ENCODE peak calls at places on chromosomes 16 and 17, in seven cellular contexts. One of them, this sample, is unnamed. For H3K4me1, the result is how much of the 10 kb centered on the place peaks cover.

GRCh38 chr16:30533146-30533522 is 1.5 kb downstream of the ZNF747 start:
- DNase-seq in left ventricle myocardium inferior: no peak
- DNase-seq in fibroblast of lung: no peak
- DNase-seq in mammary epithelial cell: no peak
- DNase-seq in uterus: no peak
- DNase-seq in Caco-2: no peak
- DNase-seq in CD8-positive, alpha-beta memory T cell: no peak
- DNase-seq in this sample: peak

GRCh38 chr16:75494696-75495601 is at the start of gene CHST6:
- DNase-seq in left ventricle myocardium inferior: peak
- DNase-seq in fibroblast of lung: peak
- DNase-seq in mammary epithelial cell: peak
- DNase-seq in uterus: no peak
- DNase-seq in Caco-2: peak
- DNase-seq in CD8-positive, alpha-beta memory T cell: no peak
- DNase-seq in this sample: peak

GRCh38 chr16:81448154-81449131 is 3.8 kb downstream of the CMIP start:
- DNase-seq in left ventricle myocardium inferior: no peak
- DNase-seq in fibroblast of lung: no peak
- DNase-seq in mammary epithelial cell: peak
- DNase-seq in uterus: no peak
- DNase-seq in Caco-2: peak
- DNase-seq in CD8-positive, alpha-beta memory T cell: no peak
- DNase-seq in this sample: no peak

GRCh38 chr16:87229230-87230192 is 87.7 kb downstream of the C16orf95 start:
- DNase-seq in left ventricle myocardium inferior: no peak
- DNase-seq in fibroblast of lung: peak
- DNase-seq in mammary epithelial cell: no peak
- DNase-seq in uterus: no peak
- DNase-seq in Caco-2: no peak
- DNase-seq in CD8-positive, alpha-beta memory T cell: no peak
- DNase-seq in this sample: peak

GRCh38 chr17:7351665-7352558 is at the start of gene KCTD11:
- DNase-seq in left ventricle myocardium inferior: peak
- DNase-seq in fibroblast of lung: peak
- DNase-seq in mammary epithelial cell: peak
- DNase-seq in uterus: peak
- DNase-seq in Caco-2: peak
- DNase-seq in CD8-positive, alpha-beta memory T cell: peak
- DNase-seq in this sample: peak

GRCh38 chr17:58060596-58061191 is 22.5 kb upstream of the DYNLL2 start:
- DNase-seq in left ventricle myocardium inferior: peak
- DNase-seq in fibroblast of lung: peak
- DNase-seq in mammary epithelial cell: no peak
- DNase-seq in uterus: peak
- DNase-seq in Caco-2: no peak
- DNase-seq in CD8-positive, alpha-beta memory T cell: no peak
- DNase-seq in this sample: no peak

GRCh38 chr16:3589441-3589921 is 12.3 kb upstream of the NLRC3 start:
- DNase-seq in left ventricle myocardium inferior: no peak
- DNase-seq in fibroblast of lung: no peak
- DNase-seq in mammary epithelial cell: no peak
- DNase-seq in uterus: no peak
- DNase-seq in Caco-2: no peak
- DNase-seq in CD8-positive, alpha-beta memory T cell: no peak
- DNase-seq in this sample: peak

GRCh38 chr16:88686439-88687253 is at the start of gene SNAI3:
- DNase-seq in left ventricle myocardium inferior: peak
- DNase-seq in fibroblast of lung: peak
- DNase-seq in mammary epithelial cell: peak
- DNase-seq in uterus: peak
- DNase-seq in Caco-2: peak
- DNase-seq in CD8-positive, alpha-beta memory T cell: peak
- DNase-seq in this sample: peak

GRCh38 chr17:37818689-37819088 is 73.8 kb upstream of the HNF1B start:
- DNase-seq in left ventricle myocardium inferior: no peak
- DNase-seq in fibroblast of lung: peak
- DNase-seq in mammary epithelial cell: peak
- DNase-seq in uterus: no peak
- DNase-seq in Caco-2: no peak
- DNase-seq in CD8-positive, alpha-beta memory T cell: no peak
- DNase-seq in this sample: no peak

GRCh38 chr17:21674242-21674731 is 18.0 kb upstream of the KCNJ18 start:
- DNase-seq in left ventricle myocardium inferior: no peak
- DNase-seq in fibroblast of lung: no peak
- DNase-seq in mammary epithelial cell: no peak
- DNase-seq in uterus: peak
- DNase-seq in Caco-2: peak
- DNase-seq in CD8-positive, alpha-beta memory T cell: no peak
- DNase-seq in this sample: no peak

GRCh38 chr16:87414251-87414680 is 22.1 kb downstream of the MAP1LC3B start:
- DNase-seq in left ventricle myocardium inferior: peak
- DNase-seq in fibroblast of lung: no peak
- DNase-seq in mammary epithelial cell: no peak
- DNase-seq in uterus: no peak
- DNase-seq in Caco-2: no peak
- DNase-seq in CD8-positive, alpha-beta memory T cell: no peak
- DNase-seq in this sample: no peak

GRCh38 chr16:66115373-66115772 is 251.1 kb upstream of the CDH5 start:
- DNase-seq in left ventricle myocardium inferior: no peak
- DNase-seq in fibroblast of lung: no peak
- DNase-seq in mammary epithelial cell: no peak
- DNase-seq in uterus: no peak
- DNase-seq in Caco-2: no peak
- DNase-seq in CD8-positive, alpha-beta memory T cell: no peak
- DNase-seq in this sample: no peak

GRCh38 chr16:57310801-57311200 is 26.3 kb upstream of the PLLP start:
- DNase-seq in left ventricle myocardium inferior: no peak
- DNase-seq in fibroblast of lung: no peak
- DNase-seq in mammary epithelial cell: no peak
- DNase-seq in uterus: no peak
- DNase-seq in Caco-2: no peak
- DNase-seq in CD8-positive, alpha-beta memory T cell: no peak
- DNase-seq in this sample: no peak

GRCh38 chr17:17849863-17850373 is 13.1 kb upstream of the SREBF1 start:
- DNase-seq in left ventricle myocardium inferior: peak
- DNase-seq in fibroblast of lung: peak
- DNase-seq in mammary epithelial cell: no peak
- DNase-seq in uterus: peak
- DNase-seq in Caco-2: no peak
- DNase-seq in CD8-positive, alpha-beta memory T cell: peak
- DNase-seq in this sample: no peak

GRCh38 chr17:30858556-30859250 is 26.9 kb downstream of the ATAD5 start:
- DNase-seq in left ventricle myocardium inferior: no peak
- DNase-seq in fibroblast of lung: peak
- DNase-seq in mammary epithelial cell: no peak
- DNase-seq in uterus: no peak
- DNase-seq in Caco-2: no peak
- DNase-seq in CD8-positive, alpha-beta memory T cell: no peak
- DNase-seq in this sample: peak

GRCh38 chr16:58051821-58052603 is 26.5 kb downstream of the MMP15 start:
- DNase-seq in left ventricle myocardium inferior: no peak
- DNase-seq in fibroblast of lung: no peak
- DNase-seq in mammary epithelial cell: no peak
- DNase-seq in uterus: no peak
- DNase-seq in Caco-2: no peak
- DNase-seq in CD8-positive, alpha-beta memory T cell: no peak
- DNase-seq in this sample: no peak

GRCh38 chr17:4840893-4841242 is 7.7 kb downstream of the MINK1 start:
- DNase-seq in left ventricle myocardium inferior: no peak
- DNase-seq in fibroblast of lung: no peak
- DNase-seq in mammary epithelial cell: no peak
- DNase-seq in uterus: no peak
- DNase-seq in Caco-2: no peak
- DNase-seq in CD8-positive, alpha-beta memory T cell: no peak
- DNase-seq in this sample: no peak

GRCh38 chr16:48629531-48629930 is 19.6 kb upstream of the N4BP1 start:
- DNase-seq in left ventricle myocardium inferior: no peak
- DNase-seq in fibroblast of lung: no peak
- DNase-seq in mammary epithelial cell: no peak
- DNase-seq in uterus: no peak
- DNase-seq in Caco-2: no peak
- DNase-seq in CD8-positive, alpha-beta memory T cell: no peak
- DNase-seq in this sample: no peak

GRCh38 chr17:67628580-67629013 is 89.1 kb upstream of the NOL11 start:
- DNase-seq in left ventricle myocardium inferior: peak
- DNase-seq in fibroblast of lung: no peak
- DNase-seq in mammary epithelial cell: no peak
- DNase-seq in uterus: no peak
- DNase-seq in Caco-2: no peak
- DNase-seq in CD8-positive, alpha-beta memory T cell: no peak
- DNase-seq in this sample: no peak
- H3K4me1 ChIP-seq in left ventricle myocardium inferior: under half
- H3K4me1 ChIP-seq in fibroblast of lung: under half
- H3K4me1 ChIP-seq in mammary epithelial cell: under half
- H3K4me1 ChIP-seq in uterus: under half
- H3K4me1 ChIP-seq in Caco-2: under half
- H3K4me1 ChIP-seq in CD8-positive, alpha-beta memory T cell: under half
- H3K4me1 ChIP-seq in this sample: under half

GRCh38 chr17:10798332-10798749 is 5.6 kb downstream of the TMEM238L start:
- DNase-seq in left ventricle myocardium inferior: no peak
- DNase-seq in fibroblast of lung: no peak
- DNase-seq in mammary epithelial cell: no peak
- DNase-seq in uterus: no peak
- DNase-seq in Caco-2: no peak
- DNase-seq in CD8-positive, alpha-beta memory T cell: no peak
- DNase-seq in this sample: no peak

GRCh38 chr17:10799407-10799806 is 4.5 kb downstream of the TMEM238L start:
- DNase-seq in left ventricle myocardium inferior: no peak
- DNase-seq in fibroblast of lung: no peak
- DNase-seq in mammary epithelial cell: no peak
- DNase-seq in uterus: no peak
- DNase-seq in Caco-2: no peak
- DNase-seq in CD8-positive, alpha-beta memory T cell: no peak
- DNase-seq in this sample: no peak

GRCh38 chr17:10802487-10803284 is 1.2 kb downstream of the TMEM238L start:
- DNase-seq in left ventricle myocardium inferior: no peak
- DNase-seq in fibroblast of lung: no peak
- DNase-seq in mammary epithelial cell: no peak
- DNase-seq in uterus: no peak
- DNase-seq in Caco-2: no peak
- DNase-seq in CD8-positive, alpha-beta memory T cell: no peak
- DNase-seq in this sample: no peak

GRCh38 chr17:10797848-10798328 is 6.0 kb downstream of the TMEM238L start:
- DNase-seq in left ventricle myocardium inferior: no peak
- DNase-seq in fibroblast of lung: no peak
- DNase-seq in mammary epithelial cell: no peak
- DNase-seq in uterus: no peak
- DNase-seq in Caco-2: peak
- DNase-seq in CD8-positive, alpha-beta memory T cell: no peak
- DNase-seq in this sample: no peak

DNA sequence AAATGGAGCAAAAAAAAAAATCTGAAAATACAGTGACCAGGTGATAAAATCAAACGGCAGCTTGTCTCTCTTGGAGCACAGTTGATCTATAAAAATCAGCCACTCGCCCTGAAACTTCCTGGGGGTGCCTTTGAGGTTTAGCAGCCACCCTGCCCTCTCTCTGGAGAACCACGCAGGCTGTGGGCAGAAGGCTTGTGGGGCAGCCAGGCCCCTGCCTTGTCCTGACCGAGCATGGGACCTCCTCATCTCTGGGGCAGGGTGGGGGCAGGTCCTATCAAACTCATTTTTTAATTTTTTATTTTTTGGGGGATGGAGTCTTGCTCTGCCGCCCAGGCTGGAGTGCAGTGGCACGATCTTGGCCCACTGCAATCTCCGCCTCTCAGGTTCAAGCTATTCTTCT is 5.0 kb downstream of the TMEM238L start:
- DNase-seq in left ventricle myocardium inferior: no peak
- DNase-seq in fibroblast of lung: no peak
- DNase-seq in mammary epithelial cell: no peak
- DNase-seq in uterus: no peak
- DNase-seq in Caco-2: no peak
- DNase-seq in CD8-positive, alpha-beta memory T cell: no peak
- DNase-seq in this sample: no peak
- H3K4me1 ChIP-seq in left ventricle myocardium inferior: under half
- H3K4me1 ChIP-seq in fibroblast of lung: under half
- H3K4me1 ChIP-seq in mammary epithelial cell: under half
- H3K4me1 ChIP-seq in uterus: under half
- H3K4me1 ChIP-seq in Caco-2: under half
- H3K4me1 ChIP-seq in CD8-positive, alpha-beta memory T cell: under half
- H3K4me1 ChIP-seq in this sample: under half

DNA sequence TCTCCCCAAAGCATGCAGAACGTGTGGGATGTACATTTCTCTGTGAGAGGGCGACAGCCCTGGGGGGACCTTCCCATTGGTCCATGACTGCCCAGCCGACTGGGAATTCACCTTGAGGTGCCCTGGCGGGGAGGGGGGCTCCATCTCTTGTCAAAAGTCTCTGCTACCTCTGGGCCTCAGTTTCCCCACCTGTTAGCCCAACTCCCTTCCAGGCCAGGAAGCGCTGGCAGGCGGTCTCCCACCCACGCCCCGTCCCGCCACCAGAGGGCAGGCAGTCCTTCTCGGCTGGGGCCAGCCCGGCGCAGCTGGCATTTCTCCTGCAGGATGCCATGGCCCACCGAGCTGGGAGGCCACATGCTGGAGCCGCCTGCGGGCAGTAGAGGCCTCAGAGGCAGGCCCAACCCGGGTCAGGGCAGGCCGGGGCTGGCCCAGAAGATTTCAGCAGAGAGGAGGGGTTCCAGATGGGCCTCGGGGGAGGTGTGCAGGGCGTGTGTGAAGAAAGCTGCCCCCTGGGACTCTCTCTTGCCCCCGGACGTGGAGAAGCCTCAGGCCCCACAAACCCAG is 16.6 kb downstream of the CD7 start:
- DNase-seq in left ventricle myocardium inferior: peak
- DNase-seq in fibroblast of lung: peak
- DNase-seq in mammary epithelial cell: peak
- DNase-seq in uterus: peak
- DNase-seq in Caco-2: no peak
- DNase-seq in CD8-positive, alpha-beta memory T cell: peak
- DNase-seq in this sample: peak
- H3K4me1 ChIP-seq in left ventricle myocardium inferior: under half
- H3K4me1 ChIP-seq in fibroblast of lung: under half
- H3K4me1 ChIP-seq in mammary epithelial cell: half or more
- H3K4me1 ChIP-seq in uterus: under half
- H3K4me1 ChIP-seq in Caco-2: under half
- H3K4me1 ChIP-seq in CD8-positive, alpha-beta memory T cell: half or more
- H3K4me1 ChIP-seq in this sample: under half

GRCh38 chr17:39757931-39758873 is 20.5 kb downstream of the GRB7 start:
- DNase-seq in left ventricle myocardium inferior: no peak
- DNase-seq in fibroblast of lung: peak
- DNase-seq in mammary epithelial cell: no peak
- DNase-seq in uterus: no peak
- DNase-seq in Caco-2: no peak
- DNase-seq in CD8-positive, alpha-beta memory T cell: no peak
- DNase-seq in this sample: no peak

GRCh38 chr17:39755550-39756375 is 18.0 kb downstream of the GRB7 start:
- DNase-seq in left ventricle myocardium inferior: no peak
- DNase-seq in fibroblast of lung: no peak
- DNase-seq in mammary epithelial cell: no peak
- DNase-seq in uterus: no peak
- DNase-seq in Caco-2: no peak
- DNase-seq in CD8-positive, alpha-beta memory T cell: peak
- DNase-seq in this sample: no peak

GRCh38 chr17:39754958-39755549 is 17.3 kb downstream of the GRB7 start:
- DNase-seq in left ventricle myocardium inferior: no peak
- DNase-seq in fibroblast of lung: no peak
- DNase-seq in mammary epithelial cell: no peak
- DNase-seq in uterus: no peak
- DNase-seq in Caco-2: no peak
- DNase-seq in CD8-positive, alpha-beta memory T cell: no peak
- DNase-seq in this sample: peak

GRCh38 chr17:39757176-39757662 is 19.5 kb downstream of the GRB7 start:
- DNase-seq in left ventricle myocardium inferior: no peak
- DNase-seq in fibroblast of lung: no peak
- DNase-seq in mammary epithelial cell: no peak
- DNase-seq in uterus: no peak
- DNase-seq in Caco-2: no peak
- DNase-seq in CD8-positive, alpha-beta memory T cell: no peak
- DNase-seq in this sample: no peak

GRCh38 chr17:39756376-39757079 is 18.8 kb downstream of the GRB7 start:
- DNase-seq in left ventricle myocardium inferior: no peak
- DNase-seq in fibroblast of lung: no peak
- DNase-seq in mammary epithelial cell: no peak
- DNase-seq in uterus: no peak
- DNase-seq in Caco-2: no peak
- DNase-seq in CD8-positive, alpha-beta memory T cell: no peak
- DNase-seq in this sample: no peak
- H3K4me1 ChIP-seq in left ventricle myocardium inferior: under half
- H3K4me1 ChIP-seq in fibroblast of lung: under half
- H3K4me1 ChIP-seq in mammary epithelial cell: under half
- H3K4me1 ChIP-seq in uterus: under half
- H3K4me1 ChIP-seq in Caco-2: under half
- H3K4me1 ChIP-seq in CD8-positive, alpha-beta memory T cell: half or more
- H3K4me1 ChIP-seq in this sample: under half